ENCODE peak calls at places on chromosomes 2 and 18, in eight cellular contexts. R is stimulated activated CD8-positive, alpha-beta memory T cell treated with anti-CD3 and anti-CD28 coated beads, Interleukin-2, amount 100 ng/mL, for 48 hours; L is hypothalamus; G is head of caudate nucleus; J is T-helper 9 cell; B is M059J; O is kidney epithelial cell; T is Right ventricle myocardium superior. V is an unnamed sample.

GRCh38 chr2:3319745-3320566 is 57.7 kb downstream of the EIPR1 start:
- DNase-seq in R (no peak), L (no peak), G (no peak), J (no peak), B (no peak), O (no peak), T (no peak), V (no peak)

GRCh38 chr2:239223330-239224248 is 177.2 kb downstream of the HDAC4 start:
- DNase-seq in R (no peak), L (peak), G (peak), J (no peak), B (no peak), O (no peak), T (peak), V (no peak)

GRCh38 chr2:208266641-208267335 is 733 bp downstream of the PIKFYVE start:
- DNase-seq in R (no peak), L (no peak), G (no peak), J (no peak), B (no peak), O (no peak), T (no peak), V (no peak)

GRCh38 chr2:207313947-207314346 is 148.2 kb upstream of the KLF7 start:
- DNase-seq in R (no peak), L (no peak), G (no peak), J (no peak), B (no peak), O (no peak), T (no peak), V (no peak)

GRCh38 chr2:122117371-122117770 is 361.9 kb downstream of the TSN start:
- DNase-seq in R (no peak), L (no peak), G (no peak), J (no peak), B (no peak), O (no peak), T (no peak), V (no peak)

GRCh38 chr2:235300368-235301201 is 193.3 kb upstream of the AGAP1 start:
- DNase-seq in R (no peak), L (no peak), G (no peak), J (no peak), B (peak), O (peak), T (peak), V (no peak)

GRCh38 chr2:222239945-222240675 is 58.7 kb downstream of the PAX3 start:
- DNase-seq in R (no peak), L (no peak), G (no peak), J (no peak), B (no peak), O (no peak), T (peak), V (no peak)

GRCh38 chr2:15293262-15293937 is 267.7 kb downstream of the NBAS start:
- DNase-seq in R (no peak), L (no peak), G (no peak), J (no peak), B (no peak), O (peak), T (no peak), V (no peak)

GRCh38 chr2:160651416-160652200 is 158.0 kb upstream of the RBMS1 start:
- DNase-seq in R (no peak), L (no peak), G (no peak), J (no peak), B (no peak), O (no peak), T (no peak), V (no peak)

GRCh38 chr2:174587607-174588006 is 10.0 kb downstream of the WIPF1 start:
- DNase-seq in R (no peak), L (no peak), G (no peak), J (no peak), B (no peak), O (no peak), T (no peak), V (no peak)

GRCh38 chr18:11850821-11851155 is 425 bp upstream of the CHMP1B start:
- DNase-seq in R (no peak), L (no peak), G (no peak), J (no peak), B (peak), O (no peak), T (no peak), V (no peak)

GRCh38 chr2:235661538-235661937 is 167.7 kb downstream of the AGAP1 start:
- DNase-seq in R (no peak), L (no peak), G (no peak), J (no peak), B (no peak), O (no peak), T (no peak), V (no peak)

GRCh38 chr2:131413148-131413747 is 49.3 kb upstream of the RAB6D start:
- DNase-seq in R (no peak), L (no peak), G (no peak), J (no peak), B (peak), O (no peak), T (no peak), V (no peak)

GRCh38 chr2:23788100-23788499 is 138.8 kb downstream of the ATAD2B start:
- DNase-seq in R (no peak), L (no peak), G (no peak), J (no peak), B (peak), O (no peak), T (no peak), V (no peak)

GRCh38 chr2:27049422-27050280 is 1.8 kb upstream of the AGBL5 start:
- DNase-seq in R (peak), L (no peak), G (no peak), J (peak), B (no peak), O (no peak), T (peak), V (no peak)

GRCh38 chr2:231605607-231606091 is 13.0 kb downstream of the TEX44 start:
- DNase-seq in R (no peak), L (peak), G (peak), J (no peak), B (no peak), O (no peak), T (peak), V (no peak)

GRCh38 chr2:239593965-239594771 is 193.3 kb upstream of the HDAC4 start:
- DNase-seq in R (no peak), L (no peak), G (no peak), J (no peak), B (no peak), O (no peak), T (no peak), V (peak)

GRCh38 chr18:25831226-25831828 is 259.1 kb downstream of the SS18 start:
- DNase-seq in R (no peak), L (no peak), G (no peak), J (no peak), B (peak), O (no peak), T (no peak), V (no peak)

GRCh38 chr2:42815725-42816124 is 23.3 kb upstream of the HAAO start:
- DNase-seq in R (no peak), L (no peak), G (no peak), J (no peak), B (no peak), O (no peak), T (no peak), V (no peak)

GRCh38 chr2:241230435-241230834 is 42.0 kb downstream of the ANO7 start:
- DNase-seq in R (no peak), L (no peak), G (no peak), J (no peak), B (no peak), O (no peak), T (peak), V (no peak)

V was measured in type B pancreatic cell.